ENCODE peak calls at places on chromosomes 7 and 10, in ten cellular contexts. W is CD8-positive, alpha-beta T cell; V is retinal pigment epithelial cell; G is HAP-1; R is testis; C is left ventricle myocardium inferior; B is foreskin fibroblast; S is naive thymus-derived CD4-positive, alpha-beta T cell; U is IMR-90; X is heart right ventricle. N is an unnamed sample.

GRCh38 chr7:130880668-130881067 is 146.7 kb upstream of the KLF14 start:
- DNase-seq in C (no peak), B (peak), X (no peak), R (no peak), U (peak), S (no peak), V (no peak), W (no peak), G (no peak), N (no peak)

GRCh38 chr7:5662776-5663175 is 118.7 kb downstream of the RNF216 start:
- DNase-seq in U (no peak), B (no peak), V (no peak), S (no peak), X (no peak), R (no peak), G (no peak), C (no peak), W (no peak), N (no peak)

GRCh38 chr7:7820409-7820808 is 102.0 kb upstream of the RPA3 start:
- DNase-seq in S (no peak), U (no peak), B (no peak), C (no peak), G (no peak), V (no peak), W (no peak), X (no peak), R (no peak), N (no peak)

GRCh38 chr7:99790407-99790806 is 6.4 kb upstream of the CYP3A4 start:
- DNase-seq in U (no peak), W (no peak), B (peak), X (no peak), C (no peak), R (no peak), G (no peak), V (no peak), S (no peak), N (no peak)

GRCh38 chr10:86964061-86964846 is 4.0 kb upstream of the ADIRF start:
- DNase-seq in G (no peak), S (no peak), R (peak), B (no peak), U (no peak), C (no peak), V (no peak), W (no peak), X (no peak), N (no peak)

GRCh38 chr10:94402204-94403033 is at the start of gene TBC1D12:
- DNase-seq in V (peak), U (peak), W (no peak), C (peak), R (peak), B (peak), G (peak), X (peak), S (peak), N (peak)

GRCh38 chr10:13703997-13704536 is 117.3 kb downstream of the PRPF18 start:
- DNase-seq in X (no peak), W (no peak), G (no peak), S (no peak), V (no peak), C (no peak), R (no peak), U (no peak), B (no peak), N (no peak)

GRCh38 chr7:137423321-137423720 is 79.8 kb upstream of the PTN start:
- DNase-seq in U (peak), X (no peak), R (no peak), G (no peak), C (no peak), V (no peak), W (no peak), S (no peak), B (peak), N (no peak)

GRCh38 chr7:18212788-18213187 is 185.1 kb upstream of the PRPS1L1 start:
- DNase-seq in W (no peak), S (no peak), X (no peak), R (no peak), V (no peak), U (peak), B (peak), G (no peak), C (no peak), N (no peak)

GRCh38 chr7:133789951-133790350 is 337.2 kb upstream of the LRGUK start:
- DNase-seq in W (no peak), C (no peak), G (no peak), R (no peak), B (no peak), X (no peak), S (no peak), V (no peak), U (peak), N (no peak)

GRCh38 chr7:82507365-82507975 is 63.9 kb upstream of the CACNA2D1 start:
- DNase-seq in G (no peak), V (no peak), R (no peak), C (no peak), U (no peak), B (no peak), X (no peak), S (no peak), W (no peak), N (no peak)

GRCh38 chr10:104819731-104820130 is 178.6 kb downstream of the SORCS3 start:
- DNase-seq in S (no peak), B (no peak), C (no peak), W (no peak), G (no peak), V (no peak), U (no peak), X (no peak), R (no peak), N (no peak)

GRCh38 chr10:100370976-100371706 is 24.1 kb downstream of the SCD start:
- DNase-seq in S (peak), X (peak), G (no peak), W (peak), B (peak), U (peak), C (peak), R (peak), V (peak), N (peak)

GRCh38 chr7:29888006-29888405 is 81.7 kb downstream of the WIPF3 start:
- DNase-seq in U (no peak), G (no peak), V (no peak), C (no peak), R (no peak), X (no peak), B (no peak), W (no peak), S (no peak), N (no peak)

GRCh38 chr10:59366310-59366709 is 4.0 kb upstream of the FAM13C start:
- DNase-seq in R (peak), U (no peak), S (no peak), B (no peak), W (no peak), X (no peak), V (no peak), C (peak), G (no peak), N (no peak)

GRCh38 chr7:66930341-66930740 is 9.3 kb downstream of the TMEM248 start:
- DNase-seq in X (no peak), G (no peak), C (no peak), S (no peak), B (peak), U (peak), R (peak), V (no peak), W (no peak), N (no peak)

GRCh38 chr7:151076863-151077704 is 3.5 kb downstream of the FASTK start:
- DNase-seq in R (no peak), B (peak), V (no peak), X (no peak), U (no peak), W (no peak), C (no peak), G (no peak), S (no peak), N (no peak)

GRCh38 chr10:52172581-52172980 is 141.5 kb upstream of the DKK1 start:
- DNase-seq in R (no peak), G (no peak), W (no peak), C (no peak), X (no peak), S (no peak), B (no peak), V (no peak), U (peak), N (no peak)

GRCh38 chr10:99917963-99918825 is 91.6 kb downstream of the DNMBP start:
- DNase-seq in X (no peak), C (peak), R (peak), V (no peak), G (peak), W (no peak), U (peak), S (no peak), B (peak), N (no peak)

GRCh38 chr7:45890902-45891461 is 2.7 kb downstream of the IGFBP1 start:
- DNase-seq in R (no peak), B (peak), S (no peak), X (no peak), G (peak), V (no peak), W (no peak), U (peak), C (no peak), N (no peak)

GRCh38 chr10:78109210-78109609 is 75.5 kb downstream of the RPS24 start:
- DNase-seq in V (no peak), R (no peak), W (no peak), U (no peak), B (no peak), C (no peak), G (no peak), S (no peak), X (no peak), N (no peak)

GRCh38 chr7:105766421-105767191 is 109.8 kb downstream of the ATXN7L1 start:
- DNase-seq in C (no peak), B (no peak), G (no peak), W (no peak), U (peak), X (no peak), S (no peak), R (no peak), V (no peak), N (no peak)

GRCh38 chr7:134625571-134625970 is 21.1 kb upstream of the BPGM start:
- DNase-seq in U (peak), R (no peak), S (no peak), X (no peak), W (no peak), C (no peak), V (no peak), B (peak), G (no peak), N (no peak)

GRCh38 chr7:30846378-30846777 is 65.3 kb upstream of the AQP1 start:
- DNase-seq in R (no peak), X (no peak), S (no peak), V (no peak), G (no peak), B (no peak), C (no peak), W (no peak), U (no peak), N (peak)

GRCh38 chr10:124486635-124487034 is 25.0 kb downstream of the LHPP start:
- DNase-seq in V (no peak), W (no peak), C (no peak), X (no peak), R (no peak), S (no peak), U (no peak), G (no peak), B (no peak), N (no peak)

GRCh38 chr10:131732631-131733127 is 168.1 kb upstream of the PPP2R2D start:
- DNase-seq in S (no peak), B (no peak), X (no peak), V (no peak), W (no peak), C (no peak), R (no peak), U (no peak), G (no peak), N (no peak)

GRCh38 chr7:97471491-97471890 is 260.4 kb upstream of the TAC1 start:
- DNase-seq in X (no peak), S (no peak), V (no peak), C (no peak), B (no peak), U (no peak), W (no peak), G (no peak), R (no peak), N (no peak)

GRCh38 chr10:28708921-28709461 is 31.7 kb downstream of the BAMBI start:
- DNase-seq in R (no peak), W (no peak), G (peak), B (no peak), U (no peak), S (no peak), V (no peak), X (no peak), C (no peak), N (no peak)

GRCh38 chr10:86178401-86179142 is 188.0 kb downstream of the GRID1 start:
- DNase-seq in S (no peak), V (no peak), C (no peak), R (peak), G (no peak), W (no peak), B (no peak), U (no peak), X (no peak), N (no peak)

GRCh38 chr10:11209810-11210141 is 192.1 kb downstream of the CELF2 start:
- DNase-seq in U (no peak), B (no peak), V (no peak), C (no peak), X (no peak), G (no peak), S (no peak), R (no peak), W (no peak), N (no peak)

GRCh38 chr10:128491686-128492085 is 365.5 kb upstream of the MKI67 start:
- DNase-seq in S (no peak), R (no peak), W (no peak), U (no peak), C (no peak), X (no peak), G (no peak), V (no peak), B (no peak), N (no peak)

GRCh38 chr7:117018713-117019112 is 65.4 kb downstream of the ST7 start:
- DNase-seq in G (no peak), R (no peak), C (no peak), W (no peak), U (no peak), X (no peak), B (no peak), V (no peak), S (no peak), N (no peak)

GRCh38 chr7:117021366-117021765 is 68.1 kb downstream of the ST7 start:
- DNase-seq in B (no peak), C (no peak), G (no peak), W (no peak), R (no peak), S (no peak), U (no peak), V (no peak), X (no peak), N (no peak)

GRCh38 chr7:117019287-117019686 is 66.0 kb downstream of the ST7 start:
- DNase-seq in X (no peak), G (no peak), U (no peak), R (no peak), V (no peak), C (no peak), B (no peak), W (no peak), S (no peak), N (no peak)

GRCh38 chr7:117020605-117021002 is 67.3 kb downstream of the ST7 start:
- DNase-seq in R (no peak), V (no peak), X (no peak), B (no peak), U (no peak), C (no peak), S (no peak), W (no peak), G (peak), N (no peak)

GRCh38 chr7:117019786-117020604 is 66.7 kb downstream of the ST7 start:
- DNase-seq in B (peak), X (peak), U (peak), S (no peak), V (peak), W (no peak), C (peak), G (peak), R (peak), N (peak)
- H3K4me3 ChIP-seq in B (peak), X (peak), U (peak), S (no peak), V (peak), W (no peak), C (peak), G (peak), R (peak), N (peak)

GRCh38 chr10:21424511-21424910 is 101.0 kb downstream of the SKIDA1 start:
- DNase-seq in G (peak), B (peak), S (no peak), V (no peak), U (peak), X (no peak), W (no peak), C (no peak), R (no peak), N (no peak)
- H3K4me3 ChIP-seq in G (no peak), B (no peak), S (no peak), V (no peak), U (no peak), X (no peak), W (no peak), C (no peak), R (no peak), N (no peak)

GRCh38 chr10:8049874-8050560 is 4.5 kb upstream of the GATA3 start:
- DNase-seq in W (no peak), G (no peak), V (no peak), B (no peak), C (no peak), R (no peak), U (no peak), S (peak), X (no peak), N (no peak)

GRCh38 chr10:8049151-8049873 is 5.2 kb upstream of the GATA3 start:
- DNase-seq in S (no peak), B (no peak), V (no peak), U (no peak), C (no peak), W (no peak), R (no peak), X (no peak), G (peak), N (no peak)

GRCh38 chr10:8051851-8052257 is 2.6 kb upstream of the GATA3 start:
- DNase-seq in U (no peak), G (no peak), X (no peak), C (no peak), S (no peak), V (no peak), B (no peak), R (no peak), W (no peak), N (no peak)

GRCh38 chr10:8051109-8051781 is 3.2 kb upstream of the GATA3 start:
- DNase-seq in U (no peak), W (no peak), X (no peak), C (no peak), V (no peak), S (peak), G (no peak), B (no peak), R (no peak), N (no peak)

DNA sequence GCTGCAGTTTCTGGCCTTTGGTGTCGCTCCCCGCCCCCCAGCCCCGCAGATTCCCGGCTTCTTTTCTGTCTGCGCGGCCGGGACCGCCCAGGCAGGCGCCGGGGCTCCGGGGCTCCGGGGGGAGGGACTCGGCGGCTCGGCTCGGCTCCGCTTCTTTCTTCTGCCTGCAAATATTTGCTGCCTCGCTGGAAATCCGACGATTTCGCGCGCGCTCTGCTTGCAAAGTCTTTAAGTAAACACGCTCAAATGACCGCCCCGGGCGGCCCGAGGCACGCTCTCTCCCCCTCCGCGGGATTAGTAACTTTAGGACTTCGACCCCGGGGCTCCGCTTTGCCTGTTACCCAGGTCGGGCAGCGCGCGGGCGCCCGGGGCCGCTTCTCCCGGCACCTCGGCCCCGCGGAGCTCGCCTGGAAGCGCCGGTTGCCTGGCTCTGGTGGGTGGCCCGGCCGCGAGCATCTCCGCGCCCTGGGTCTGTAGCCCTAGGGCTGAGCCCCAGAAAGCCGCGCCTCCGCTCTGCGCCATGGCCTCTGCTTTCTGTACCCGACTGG is 3.9 kb upstream of the GATA3 start:
- DNase-seq in R (no peak), C (no peak), U (peak), G (peak), B (peak), W (no peak), X (no peak), V (no peak), S (peak), N (no peak)
- H3K4me3 ChIP-seq in R (peak), C (peak), U (no peak), G (peak), B (peak), W (peak), X (peak), V (peak), S (peak), N (peak)

DNA sequence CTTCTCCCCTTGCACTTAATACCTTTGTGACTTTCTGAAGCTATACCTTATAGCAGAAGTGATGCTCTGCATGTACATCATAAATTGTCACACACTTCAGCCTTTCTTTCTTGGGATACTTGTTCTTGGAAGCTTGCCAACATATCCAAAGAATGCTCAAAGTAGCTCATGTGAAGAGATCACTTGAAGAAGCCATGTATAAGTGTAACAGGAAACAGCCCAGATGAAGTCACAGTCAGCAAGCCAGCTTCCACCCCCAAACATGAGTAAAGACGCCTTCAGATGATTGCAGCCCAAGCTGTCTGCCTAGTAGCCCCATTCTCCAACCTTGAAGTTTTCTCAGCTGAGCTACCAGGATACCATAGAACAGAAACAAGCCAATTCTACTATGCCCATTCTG is 50.9 kb downstream of the DGKB start:
- DNase-seq in X (no peak), U (peak), G (no peak), S (no peak), C (no peak), V (no peak), B (peak), R (no peak), W (no peak), N (no peak)
- H3K4me3 ChIP-seq in X (no peak), U (no peak), G (no peak), S (no peak), C (no peak), V (no peak), B (no peak), R (no peak), W (no peak), N (no peak)

DNA sequence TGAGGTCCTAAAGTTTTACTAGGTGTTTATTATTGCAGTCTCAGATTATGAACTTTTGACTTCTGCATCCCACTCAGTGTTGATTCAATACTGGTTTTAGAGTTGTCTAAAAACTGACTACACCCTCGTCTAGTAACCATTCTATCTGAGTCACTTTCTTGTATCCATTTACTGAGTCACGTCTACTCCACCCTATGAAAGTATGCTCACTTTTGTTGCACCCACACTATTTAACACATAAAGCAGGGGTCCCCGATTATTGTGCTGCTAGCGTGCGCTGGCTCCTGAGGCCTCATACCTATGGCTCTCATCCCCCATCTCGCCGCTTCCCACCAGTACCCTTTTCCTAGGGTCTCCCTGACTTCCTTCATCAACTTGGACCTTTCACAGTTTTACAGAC is 2.0 kb downstream of the SAMD9 start:
- DNase-seq in X (no peak), U (peak), B (peak), R (no peak), V (no peak), S (no peak), G (no peak), C (no peak), W (no peak), N (no peak)
- H3K4me3 ChIP-seq in X (no peak), U (no peak), B (peak), R (no peak), V (no peak), S (peak), G (no peak), C (no peak), W (no peak), N (no peak)

DNA sequence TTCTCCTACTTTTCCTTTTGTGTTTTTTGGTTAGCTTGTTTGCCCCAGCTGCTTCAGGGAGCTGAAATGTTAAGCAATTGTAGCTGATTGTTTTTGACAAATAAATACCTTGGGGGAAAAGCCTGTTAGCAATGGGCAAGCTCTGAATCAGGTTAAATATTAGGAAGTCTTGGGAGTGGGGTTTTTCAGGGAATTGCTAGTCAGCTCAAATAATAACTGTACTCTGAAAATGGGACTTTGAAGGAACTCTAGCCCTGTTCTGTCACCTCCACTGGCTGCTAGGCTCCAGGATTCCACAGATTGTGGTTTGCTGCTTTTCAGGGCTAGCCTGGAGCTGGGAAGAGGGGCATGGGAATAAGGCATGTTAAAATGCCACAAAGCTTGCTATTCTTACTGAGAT is 39.5 kb downstream of the ADK start:
- DNase-seq in G (no peak), U (peak), S (no peak), V (no peak), C (no peak), B (peak), X (no peak), W (no peak), R (no peak), N (no peak)
- H3K4me3 ChIP-seq in G (no peak), U (peak), S (peak), V (no peak), C (peak), B (peak), X (no peak), W (no peak), R (no peak), N (no peak)

N was measured in lower lobe of right lung.